ENCODE peak calls at places on chromosomes 3 and 15, in six cellular contexts. O is suprapubic skin; X is body of pancreas; J is CD8-positive, alpha-beta memory T cell; R is Peyer's patch; Z is thyroid gland. M is an unnamed sample. For H3K4me1, the result is how much of the 10 kb centered on the place peaks cover.

GRCh38 chr3:45929042-45929679 is 14.1 kb upstream of the CXCR6 start:
- DNase-seq in O (no peak), X (no peak), J (peak), R (peak), Z (no peak), M (peak)

GRCh38 chr15:28935316-28935715 is 49.5 kb downstream of the APBA2 start:
- DNase-seq in O (no peak), X (no peak), J (peak), R (peak), Z (no peak), M (peak)

GRCh38 chr15:90982135-90982534 is 12.2 kb downstream of the PRC1 start:
- DNase-seq in O (no peak), X (no peak), J (no peak), R (no peak), Z (no peak), M (no peak)

GRCh38 chr3:128714887-128715496 is 11.0 kb upstream of the RAB7A start:
- DNase-seq in O (no peak), X (no peak), J (no peak), R (no peak), Z (no peak), M (peak)

GRCh38 chr15:39814487-39814886 is 31.8 kb upstream of the FSIP1 start:
- DNase-seq in O (no peak), X (no peak), J (no peak), R (no peak), Z (no peak), M (no peak)

GRCh38 chr3:107979538-107979937 is 111.3 kb downstream of the CD47 start:
- DNase-seq in O (no peak), X (peak), J (no peak), R (no peak), Z (no peak), M (no peak)

GRCh38 chr15:74692327-74692726 is 3.5 kb downstream of the EDC3 start:
- DNase-seq in O (no peak), X (no peak), J (no peak), R (no peak), Z (no peak), M (no peak)

GRCh38 chr3:78879516-78879860 is 888.3 kb downstream of the ROBO1 start:
- DNase-seq in O (no peak), X (no peak), J (no peak), R (no peak), Z (no peak), M (no peak)

GRCh38 chr3:197224034-197224444 is 74.4 kb downstream of the DLG1 start:
- DNase-seq in O (no peak), X (no peak), J (no peak), R (no peak), Z (no peak), M (no peak)

GRCh38 chr15:51493892-51494291 is 128.7 kb downstream of the DMXL2 start:
- DNase-seq in O (no peak), X (no peak), J (no peak), R (no peak), Z (no peak), M (no peak)

GRCh38 chr15:53256043-53256442 is 465.9 kb upstream of the ONECUT1 start:
- DNase-seq in O (no peak), X (no peak), J (no peak), R (no peak), Z (no peak), M (no peak)

GRCh38 chr15:49045691-49046112 is 544 bp downstream of the SECISBP2L start:
- DNase-seq in O (no peak), X (no peak), J (no peak), R (peak), Z (peak), M (no peak)

GRCh38 chr3:44915702-44916438 is 41.5 kb downstream of the TGM4 start:
- DNase-seq in O (no peak), X (no peak), J (no peak), R (no peak), Z (no peak), M (no peak)

GRCh38 chr15:33278816-33279612 is 31.8 kb upstream of the RYR3 start:
- DNase-seq in O (no peak), X (no peak), J (no peak), R (no peak), Z (peak), M (no peak)

GRCh38 chr3:187966141-187966540 is 187.8 kb upstream of the LPP start:
- DNase-seq in O (no peak), X (no peak), J (no peak), R (no peak), Z (no peak), M (no peak)

GRCh38 chr3:197088370-197088769 is 58.8 kb upstream of the MELTF start:
- DNase-seq in O (no peak), X (no peak), J (no peak), R (no peak), Z (no peak), M (no peak)

GRCh38 chr3:11367116-11367781 is 95.1 kb downstream of the ATG7 start:
- DNase-seq in O (no peak), X (no peak), J (no peak), R (no peak), Z (peak), M (no peak)

GRCh38 chr15:79003301-79003700 is 58.5 kb upstream of the CTSH start:
- DNase-seq in O (no peak), X (no peak), J (no peak), R (no peak), Z (no peak), M (no peak)

GRCh38 chr3:186552408-186553031 is 8.3 kb upstream of the CRYGS start:
- DNase-seq in O (no peak), X (no peak), J (no peak), R (no peak), Z (no peak), M (no peak)

GRCh38 chr3:183180765-183181295 is 18.3 kb upstream of the LAMP3 start:
- DNase-seq in O (no peak), X (no peak), J (no peak), R (no peak), Z (no peak), M (no peak)

GRCh38 chr3:183181606-183182005 is 19.1 kb upstream of the LAMP3 start:
- DNase-seq in O (no peak), X (no peak), J (no peak), R (no peak), Z (no peak), M (no peak)

GRCh38 chr3:183178512-183178832 is 15.9 kb upstream of the LAMP3 start:
- DNase-seq in O (no peak), X (no peak), J (no peak), R (no peak), Z (no peak), M (no peak)

GRCh38 chr3:183178833-183179549 is 16.5 kb upstream of the LAMP3 start:
- DNase-seq in O (no peak), X (peak), J (no peak), R (no peak), Z (peak), M (no peak)

GRCh38 chr3:183180105-183180763 is 17.7 kb upstream of the LAMP3 start:
- DNase-seq in O (no peak), X (no peak), J (no peak), R (no peak), Z (no peak), M (no peak)
- H3K4me1 ChIP-seq in O (under half), X (under half), J (under half), R (under half), Z (under half), M (under half)

GRCh38 chr15:76337739-76338554 is 1.4 kb downstream of the ISL2 start:
- DNase-seq in O (no peak), X (no peak), J (no peak), R (no peak), Z (no peak), M (no peak)

GRCh38 chr15:76335851-76336253 is 721 bp upstream of the ISL2 start:
- DNase-seq in O (no peak), X (no peak), J (no peak), R (peak), Z (no peak), M (no peak)

GRCh38 chr15:76336254-76337046 is at the start of gene ISL2:
- DNase-seq in O (no peak), X (peak), J (peak), R (peak), Z (no peak), M (peak)

GRCh38 chr15:76338555-76339301 is 2.2 kb downstream of the ISL2 start:
- DNase-seq in O (no peak), X (no peak), J (no peak), R (no peak), Z (no peak), M (no peak)

DNA sequence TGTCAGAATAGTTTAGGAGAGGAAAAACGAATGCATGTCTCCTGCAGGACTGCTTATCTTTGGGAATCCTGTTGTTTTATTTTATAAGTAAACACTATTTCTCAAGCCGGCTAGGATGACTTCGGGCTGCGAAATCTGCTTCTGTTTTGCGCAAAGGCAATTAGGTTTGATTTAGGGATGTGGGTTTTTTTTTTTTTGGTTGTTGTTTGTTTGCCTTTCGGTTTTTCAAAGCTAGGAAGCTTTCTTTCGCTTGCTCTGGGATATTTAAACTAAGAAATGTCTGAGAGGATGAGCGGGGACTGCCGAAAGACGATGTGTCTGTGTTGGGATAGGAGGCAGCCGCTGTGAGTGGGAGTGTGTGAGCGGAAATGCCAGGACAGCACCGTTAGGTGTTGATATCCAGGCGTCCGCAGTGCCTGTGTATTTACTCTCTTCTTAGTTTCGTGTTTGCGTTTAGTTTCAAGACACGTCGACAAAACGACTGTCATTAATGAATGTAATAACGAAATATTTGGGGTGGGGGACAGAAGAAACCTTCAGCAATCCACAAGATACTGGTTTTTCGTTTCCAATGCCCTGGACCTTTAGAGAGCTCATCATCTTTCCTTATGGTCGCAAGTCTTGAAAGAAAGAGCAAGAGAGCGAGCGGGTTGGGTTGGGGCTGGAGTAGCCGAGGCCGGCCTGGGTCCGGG is 620 bp downstream of the ISL2 start:
- DNase-seq in O (no peak), X (no peak), J (no peak), R (no peak), Z (no peak), M (no peak)
- H3K4me1 ChIP-seq in O (half or more), X (half or more), J (half or more), R (under half), Z (half or more), M (half or more)

GRCh38 chr15:63374686-63375520 is 6.7 kb downstream of the CA12 start:
- DNase-seq in O (no peak), X (no peak), J (no peak), R (no peak), Z (peak), M (no peak)
- H3K4me1 ChIP-seq in O (half or more), X (under half), J (under half), R (under half), Z (half or more), M (under half)

DNA sequence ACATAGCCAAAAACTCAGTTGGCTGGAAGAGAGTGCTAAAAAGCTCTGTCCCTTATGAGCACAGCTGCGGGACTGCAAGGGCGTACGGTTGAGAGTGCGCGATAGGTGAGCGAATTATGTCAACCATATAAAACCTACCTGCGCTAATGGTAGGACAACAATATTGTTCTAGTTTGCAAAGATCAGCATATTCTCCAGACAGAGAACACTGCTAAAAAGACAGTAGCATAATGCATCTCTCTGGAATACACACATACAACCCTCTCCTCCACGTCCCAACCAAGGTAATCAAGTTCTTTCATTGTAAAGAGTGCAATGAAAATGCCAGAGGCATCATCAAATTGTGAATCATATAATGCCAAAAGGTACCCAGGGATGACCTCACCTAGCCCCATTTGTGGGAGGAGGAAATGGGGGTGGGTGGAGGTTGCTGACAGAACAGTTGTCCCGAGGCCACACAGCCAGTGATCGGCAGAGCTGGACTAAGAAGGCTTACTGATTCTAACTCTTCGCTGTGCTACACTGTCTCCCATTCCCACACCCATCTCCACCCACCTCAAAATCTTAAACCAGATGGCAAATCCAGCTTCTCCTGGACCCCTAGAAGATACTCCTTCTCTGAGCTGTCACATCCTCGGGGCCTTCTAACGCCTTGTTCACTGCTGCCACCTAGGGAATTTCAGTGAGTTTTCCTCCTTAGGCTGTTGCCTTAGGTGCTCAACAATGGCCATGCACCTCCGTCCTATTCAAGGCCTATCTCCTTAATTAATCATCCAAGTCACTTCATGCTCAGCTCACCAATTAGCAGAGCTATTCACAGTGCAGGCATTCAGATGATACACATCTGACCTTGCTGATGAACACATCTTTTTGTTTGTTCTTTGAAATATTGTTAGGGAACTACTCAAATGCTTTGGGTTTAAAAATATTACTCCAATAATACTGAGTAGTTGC is 60.7 kb downstream of the RPL22L1 start:
- DNase-seq in O (no peak), X (peak), J (no peak), R (no peak), Z (peak), M (no peak)
- H3K4me1 ChIP-seq in O (under half), X (under half), J (under half), R (under half), Z (under half), M (under half)

GRCh38 chr3:50241163-50241562 is 5.2 kb downstream of the GNAI2 start:
- DNase-seq in O (no peak), X (no peak), J (no peak), R (no peak), Z (no peak), M (no peak)
- H3K4me1 ChIP-seq in O (half or more), X (half or more), J (half or more), R (half or more), Z (half or more), M (half or more)

GRCh38 chr3:178510496-178510895 is 25.7 kb upstream of the KCNMB2 start:
- DNase-seq in O (no peak), X (no peak), J (no peak), R (no peak), Z (no peak), M (no peak)

GRCh38 chr3:178514411-178514800 is 21.8 kb upstream of the KCNMB2 start:
- DNase-seq in O (no peak), X (no peak), J (no peak), R (no peak), Z (no peak), M (no peak)

GRCh38 chr3:178508443-178508825 is 27.8 kb upstream of the KCNMB2 start:
- DNase-seq in O (no peak), X (no peak), J (no peak), R (no peak), Z (no peak), M (no peak)

GRCh38 chr3:178513539-178514410 is 22.5 kb upstream of the KCNMB2 start:
- DNase-seq in O (no peak), X (no peak), J (no peak), R (no peak), Z (no peak), M (no peak)

GRCh38 chr3:178512627-178513026 is 23.6 kb upstream of the KCNMB2 start:
- DNase-seq in O (no peak), X (no peak), J (no peak), R (no peak), Z (no peak), M (no peak)
- H3K4me1 ChIP-seq in O (under half), X (under half), J (under half), R (under half), Z (under half), M (under half)

DNA sequence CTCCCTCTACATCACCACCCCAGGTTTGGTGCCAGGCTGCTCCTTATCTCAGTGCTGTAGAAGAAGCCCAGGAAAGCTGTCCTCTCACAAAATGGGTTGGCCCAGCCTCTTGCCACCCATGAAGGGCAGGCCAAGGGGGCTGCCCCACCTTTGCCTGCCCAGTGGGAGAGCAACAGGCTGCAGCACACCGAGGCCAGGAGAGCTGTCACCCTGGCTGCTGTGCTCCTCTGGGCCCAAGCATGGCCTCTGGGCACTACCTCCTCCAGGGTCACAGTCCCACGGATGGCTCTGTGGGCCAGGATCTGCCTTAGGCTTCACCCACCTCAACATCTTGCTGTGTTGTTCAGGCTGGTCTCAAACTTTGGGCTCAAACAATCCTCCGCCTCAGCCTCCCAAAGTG is 6.4 kb upstream of the STAB1 start:
- DNase-seq in O (no peak), X (no peak), J (no peak), R (no peak), Z (no peak), M (no peak)
- H3K4me1 ChIP-seq in O (under half), X (under half), J (under half), R (under half), Z (under half), M (under half)

DNA sequence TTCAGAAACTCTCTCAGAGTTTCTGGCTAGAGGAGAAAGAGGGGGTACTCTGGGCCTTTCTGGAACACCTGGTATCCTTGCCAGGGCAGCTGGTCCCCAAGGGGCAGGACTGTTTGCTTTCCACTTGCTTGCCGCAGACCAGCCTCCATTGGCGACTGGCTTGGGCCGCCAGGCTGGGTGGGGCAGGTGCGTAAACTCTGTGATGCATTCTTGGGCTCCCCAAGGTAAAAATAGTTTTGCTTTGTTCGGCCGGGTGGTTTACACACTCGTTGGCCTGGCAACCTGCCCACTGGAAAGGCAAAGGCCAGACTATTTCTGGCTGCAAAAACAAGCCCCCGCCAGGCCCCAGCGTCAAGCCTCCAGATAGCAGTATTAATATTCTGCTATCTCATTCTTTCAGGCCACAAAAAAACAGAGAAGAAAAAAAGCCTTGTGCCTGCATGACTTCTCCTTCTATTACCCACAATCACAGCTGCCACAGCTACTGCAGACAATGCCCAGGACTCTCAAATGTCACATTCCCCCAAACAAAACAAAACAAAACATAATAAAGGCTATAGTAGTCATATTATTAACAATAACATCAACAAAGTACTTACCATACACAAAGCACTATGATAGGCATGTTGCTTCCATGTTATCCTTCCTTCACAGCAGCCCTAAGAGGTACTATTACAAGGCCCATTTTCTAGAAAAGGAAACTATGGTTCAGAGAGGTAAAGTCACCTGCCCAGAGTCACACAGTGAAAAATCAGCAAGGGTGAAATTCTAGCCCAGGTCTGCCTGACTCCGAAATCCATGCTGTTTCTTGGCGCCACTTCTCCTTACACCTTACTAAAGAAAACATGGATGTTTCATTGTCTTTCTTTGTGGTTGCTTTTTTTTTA is 14.0 kb upstream of the SSUH2 start:
- DNase-seq in O (no peak), X (peak), J (no peak), R (no peak), Z (peak), M (no peak)
- H3K4me1 ChIP-seq in O (under half), X (under half), J (under half), R (under half), Z (under half), M (under half)

DNA sequence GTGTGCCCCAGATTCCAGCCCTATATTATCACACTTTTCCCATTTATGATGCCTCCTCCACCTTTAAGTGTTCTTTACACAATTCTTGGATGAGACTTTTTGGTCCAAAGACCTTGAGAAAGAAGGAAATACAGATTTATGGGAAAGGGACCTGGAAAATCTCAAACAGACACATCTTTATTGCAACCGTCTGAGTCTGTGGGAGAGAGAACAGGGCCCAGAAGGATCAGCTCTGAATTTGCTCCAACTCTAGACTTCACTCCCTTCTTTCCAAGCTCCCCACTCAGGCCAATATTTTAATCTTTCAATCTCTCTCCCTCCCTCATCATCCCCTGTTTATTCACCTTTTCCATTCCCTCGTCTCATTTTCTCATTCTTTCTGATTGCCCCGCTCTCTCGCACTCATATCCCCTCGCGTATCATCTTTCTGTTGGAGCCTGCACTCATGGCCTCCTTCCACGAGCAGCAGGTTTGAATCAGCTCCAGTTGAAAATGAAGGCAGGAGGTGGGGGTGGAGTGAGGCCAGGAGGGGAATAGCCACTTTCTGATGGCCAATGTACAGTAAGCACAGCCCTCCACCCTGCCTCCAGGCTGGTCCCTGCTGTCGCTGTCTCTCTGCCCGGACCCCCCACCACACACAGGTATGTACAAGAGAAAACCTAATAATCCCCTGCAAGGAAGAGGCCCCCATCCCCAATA is 63.6 kb upstream of the BOC start:
- DNase-seq in O (no peak), X (no peak), J (no peak), R (no peak), Z (no peak), M (no peak)
- H3K4me1 ChIP-seq in O (half or more), X (under half), J (under half), R (under half), Z (under half), M (under half)

GRCh38 chr15:34330279-34330678 is 7.3 kb downstream of the SLC12A6 start:
- DNase-seq in O (no peak), X (no peak), J (no peak), R (no peak), Z (no peak), M (no peak)
- H3K4me1 ChIP-seq in O (under half), X (under half), J (half or more), R (under half), Z (under half), M (half or more)

M was measured in CD8-positive, alpha-beta T cell.